ENCODE peak calls at places on chromosomes 11 and 22, in five cellular contexts. M, R, X, O and B are unnamed samples.

GRCh38 chr11:127451852-127452251 is 451.3 kb upstream of the KIRREL3 start:
- DNase-seq in X (no peak), O (no peak), M (no peak), R (no peak), B (no peak)

GRCh38 chr11:11620966-11621880 is 582 bp downstream of the GALNT18 start:
- DNase-seq in O (peak; percentile 58), X (no peak), R (peak; percentile 5), M (peak; percentile 31), B (peak; percentile 61)

GRCh38 chr11:41872458-41872857 is 413.0 kb upstream of the LRRC4C start:
- DNase-seq in X (no peak), M (no peak), O (no peak), R (no peak), B (no peak)

GRCh38 chr11:124482362-124483147 is 37.1 kb upstream of the OR8B8 start:
- DNase-seq in O (no peak), X (no peak), M (peak; percentile 80), R (peak; percentile 15), B (peak; percentile 11)

GRCh38 chr11:16605440-16605970 is 132.9 kb upstream of the C11orf58 start:
- DNase-seq in O (peak; percentile 42), X (no peak), M (no peak), R (peak; percentile 5), B (peak; percentile 60)

GRCh38 chr11:6746086-6746618 is 25.6 kb downstream of the OR2AG2 start:
- DNase-seq in R (peak; percentile 71), O (no peak), M (no peak), X (no peak), B (no peak)

GRCh38 chr11:11390068-11390775 is 37.2 kb upstream of the CSNK2A3 start:
- DNase-seq in R (no peak), M (no peak), O (no peak), X (no peak), B (no peak)

GRCh38 chr22:22878211-22878570 is 9.4 kb upstream of the IGLL5 start:
- DNase-seq in O (no peak), R (no peak), M (no peak), X (no peak), B (no peak)

GRCh38 chr11:119388103-119388502 is 6.6 kb upstream of the USP2 start:
- DNase-seq in X (no peak), M (no peak), R (no peak), O (no peak), B (no peak)

GRCh38 chr22:49827853-49828598 is at the start of gene BRD1:
- DNase-seq in M (peak; percentile 67), R (peak; percentile 47), X (no peak), O (peak; percentile 49), B (peak; percentile 89)

GRCh38 chr22:45718391-45718790 is 46.8 kb downstream of the ATXN10 start:
- DNase-seq in M (no peak), R (no peak), O (no peak), X (no peak), B (no peak)

GRCh38 chr11:56670984-56671383 is 7.5 kb downstream of the OR5AR1 start:
- DNase-seq in O (no peak), R (no peak), M (no peak), X (no peak), B (no peak)

GRCh38 chr11:114478768-114479167 is 39.5 kb downstream of the REXO2 start:
- DNase-seq in R (no peak), X (no peak), O (peak; percentile 44), M (peak; percentile 63), B (no peak)

GRCh38 chr11:85718991-85719807 is 33.2 kb upstream of the CCDC89 start:
- DNase-seq in X (peak; percentile 54), O (peak; percentile 98), R (peak; percentile 23), M (peak; percentile 99), B (peak; percentile 45)

GRCh38 chr22:17781319-17782031 is 7.2 kb upstream of the BID start:
- DNase-seq in R (peak; percentile 15), X (no peak), O (peak; percentile 92), M (peak; percentile 25), B (peak; percentile 71)

GRCh38 chr22:40043793-40044101 is 49.0 kb downstream of the FAM83F start:
- DNase-seq in R (no peak), O (no peak), M (no peak), X (no peak), B (no peak)

GRCh38 chr11:8810331-8811301 is 100.4 kb upstream of the AKIP1 start:
- DNase-seq in X (peak; percentile 82), R (peak; percentile 38), O (peak; percentile 79), M (peak; percentile 59), B (peak; percentile 91)

GRCh38 chr11:122746050-122746478 is 90.5 kb downstream of the UBASH3B start:
- DNase-seq in R (no peak), M (no peak), O (no peak), X (no peak), B (no peak)

GRCh38 chr22:28907311-28908008 is 24.1 kb downstream of the ZNRF3 start:
- DNase-seq in X (no peak), O (no peak), R (no peak), M (no peak), B (no peak)

GRCh38 chr11:2777871-2778629 is 78.3 kb upstream of the KCNQ1OT1 start:
- DNase-seq in M (no peak), X (peak; percentile 46), O (no peak), R (no peak), B (no peak)

GRCh38 chr11:210122-210802 is 2.8 kb downstream of the RIC8A start:
- DNase-seq in X (no peak), R (no peak), O (peak; percentile 55), M (peak; percentile 62), B (no peak)

GRCh38 chr11:832529-833113 is at the start of gene CD151:
- DNase-seq in O (peak; percentile 63), X (peak; percentile 83), M (peak; percentile 60), R (peak; percentile 55), B (peak; percentile 89)

GRCh38 chr22:27723150-27723549 is 78.4 kb downstream of the MN1 start:
- DNase-seq in M (no peak), X (no peak), R (no peak), O (no peak), B (no peak)

GRCh38 chr22:25161916-25162530 is 37.6 kb upstream of the CRYBB3 start:
- DNase-seq in M (no peak), R (no peak), O (no peak), X (no peak), B (no peak)

GRCh38 chr11:73651661-73652045 is 5.3 kb downstream of the PLEKHB1 start:
- DNase-seq in R (no peak), O (no peak), M (no peak), X (no peak), B (no peak)

GRCh38 chr22:23387827-23388491 is 192.1 kb downstream of the IGLL1 start:
- DNase-seq in X (no peak), R (no peak), O (no peak), M (no peak), B (no peak)

GRCh38 chr11:102254047-102254446 is 63.2 kb upstream of the BIRC3 start:
- DNase-seq in O (no peak), M (peak; percentile 47), R (no peak), X (no peak), B (no peak)

GRCh38 chr11:68297812-68298658 is 14.4 kb upstream of the LRP5 start:
- DNase-seq in M (peak; percentile 89), X (peak; percentile 96), R (peak; percentile 74), O (peak; percentile 58), B (peak; percentile 89)

GRCh38 chr11:68297494-68297811 is 14.9 kb upstream of the LRP5 start:
- DNase-seq in R (no peak), O (no peak), M (no peak), X (no peak), B (no peak)

GRCh38 chr11:68298659-68299516 is 13.5 kb upstream of the LRP5 start:
- DNase-seq in O (no peak), M (no peak), X (no peak), R (no peak), B (peak; percentile 38)

GRCh38 chr11:68302256-68303054 is 9.9 kb upstream of the LRP5 start:
- DNase-seq in O (peak; percentile 87), X (no peak), R (no peak), M (peak; percentile 81), B (peak; percentile 74)

GRCh38 chr11:68300076-68300830 is 12.1 kb upstream of the LRP5 start:
- DNase-seq in X (no peak), R (no peak), M (no peak), O (no peak), B (no peak)
- H2AFZ ChIP-seq in X (no peak overlapping the region), R (no peak overlapping the region), M (no peak overlapping the region), O (no peak overlapping the region), B (no peak overlapping the region)

DNA sequence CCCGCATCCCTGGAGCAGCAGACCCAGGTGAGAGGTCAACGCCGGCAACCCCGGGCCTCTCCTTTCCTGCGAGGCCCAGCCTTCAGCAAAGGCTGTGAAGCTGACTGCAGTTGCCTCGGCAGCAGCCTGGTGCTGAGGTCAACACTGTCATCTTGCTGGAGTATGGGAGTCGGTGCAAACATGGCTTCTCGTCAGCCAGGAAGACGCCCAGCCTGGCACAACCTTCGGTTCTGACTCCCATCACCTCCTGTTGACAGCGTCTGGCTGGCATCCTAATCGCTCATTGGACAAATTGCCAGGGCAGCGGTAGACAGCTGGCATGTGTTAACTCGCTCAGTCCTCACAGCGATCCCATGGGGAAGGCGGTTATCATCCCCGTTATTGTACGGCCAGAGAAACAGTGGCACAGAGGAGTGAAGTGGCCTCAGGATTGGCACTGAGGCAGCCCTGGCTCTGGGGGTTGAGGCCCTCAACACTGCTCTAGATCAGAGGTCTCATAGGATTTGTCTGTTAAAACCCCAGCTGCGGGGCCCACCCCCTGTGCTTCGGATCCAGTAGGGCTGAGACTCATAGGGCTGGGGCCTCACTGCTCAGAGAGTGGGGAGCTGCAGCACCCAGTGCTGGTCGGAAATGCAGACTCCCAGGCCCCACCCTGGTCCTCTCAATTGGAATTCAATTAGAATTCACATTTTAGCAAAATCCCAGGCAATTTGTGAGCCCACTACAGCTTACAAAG is 39.3 kb upstream of the TP53I11 start:
- DNase-seq in X (no peak), O (no peak), R (no peak), M (no peak), B (no peak)
- H2AFZ ChIP-seq in X (no peak overlapping the region), O (peak overlapping the region; percentile 31), R (no peak overlapping the region), M (no peak overlapping the region), B (no peak overlapping the region)

GRCh38 chr11:26651916-26652315 is 69.9 kb downstream of the SLC5A12 start:
- DNase-seq in O (no peak), M (no peak), X (no peak), R (no peak), B (no peak)

GRCh38 chr11:26655287-26655686 is 66.6 kb downstream of the SLC5A12 start:
- DNase-seq in R (no peak), X (no peak), O (no peak), M (no peak), B (no peak)

GRCh38 chr11:26649884-26650283 is 72.0 kb downstream of the SLC5A12 start:
- DNase-seq in O (peak; percentile 58), X (peak; percentile 67), M (peak; percentile 83), R (peak; percentile 63), B (peak; percentile 84)
- H2AFZ ChIP-seq in O (no peak overlapping the region), X (peak overlapping the region; percentile 91), M (no peak overlapping the region), R (no peak overlapping the region), B (no peak overlapping the region)

GRCh38 chr11:120529214-120529613 is 17.7 kb downstream of the GRIK4 start:
- DNase-seq in X (no peak), R (no peak), O (no peak), M (no peak), B (no peak)

GRCh38 chr11:120532082-120532481 is 20.5 kb downstream of the GRIK4 start:
- DNase-seq in M (no peak), R (no peak), X (no peak), O (no peak), B (no peak)

GRCh38 chr11:120536091-120536796 is 24.7 kb downstream of the GRIK4 start:
- DNase-seq in O (no peak), R (no peak), X (no peak), M (no peak), B (no peak)

GRCh38 chr11:120528749-120529148 is 17.2 kb downstream of the GRIK4 start:
- DNase-seq in M (no peak), R (no peak), X (no peak), O (no peak), B (no peak)

GRCh38 chr11:120532511-120533196 is 21.1 kb downstream of the GRIK4 start:
- DNase-seq in M (no peak), O (no peak), R (no peak), X (no peak), B (no peak)
- H2AFZ ChIP-seq in M (no peak overlapping the region), O (no peak overlapping the region), R (no peak overlapping the region), X (no peak overlapping the region), B (no peak overlapping the region)